ENCODE peak calls at places on chromosomes 12 and 14, in five cellular contexts. I is K562, P is upper lobe of left lung, Z is GM12878, A is A549. B is an unnamed sample.

GRCh38 chr14:74941676-74942097 is 13.7 kb downstream of the PGF start:
- ATAC-seq in A (no peak), P (peak; percentile 57), I (peak; percentile 65), Z (peak; percentile 68), B (peak; percentile 34)

GRCh38 chr12:122866950-122867607 is 28.8 kb downstream of the VPS37B start:
- ATAC-seq in Z (no peak), P (no peak), I (no peak), A (no peak), B (no peak)

GRCh38 chr12:67758119-67758873 is 109.8 kb downstream of the DYRK2 start:
- ATAC-seq in A (no peak), Z (peak; percentile 99), P (no peak), I (no peak), B (no peak)

GRCh38 chr12:93098077-93098476 is 169.0 kb upstream of the EEA1 start:
- ATAC-seq in I (peak; percentile 87), A (peak; percentile 53), P (peak; percentile 79), Z (peak; percentile 80), B (no peak)

GRCh38 chr14:95157987-95158712 is 821 bp upstream of the DICER1 start:
- ATAC-seq in P (no peak), Z (peak; percentile 58), A (peak; percentile 68), I (peak; percentile 6), B (no peak)

GRCh38 chr12:10669533-10669932 is 4.3 kb downstream of the STYK1 start:
- ATAC-seq in P (no peak), Z (no peak), A (no peak), I (no peak), B (no peak)

GRCh38 chr14:71487449-71487848 is 444.8 kb upstream of the RGS6 start:
- ATAC-seq in P (no peak), A (no peak), Z (peak; percentile 67), I (no peak), B (no peak)

GRCh38 chr14:96960598-96961116 is 163.5 kb downstream of the VRK1 start:
- ATAC-seq in Z (no peak), P (no peak), I (no peak), A (no peak), B (no peak)

GRCh38 chr12:48194780-48195179 is 8.3 kb downstream of the OR10AD1 start:
- ATAC-seq in A (no peak), I (no peak), Z (no peak), P (no peak), B (no peak)
- TF ChIP-seq EP300 in A (no peak), I (no peak), Z (no peak), P (no peak), B (no peak)

GRCh38 chr14:68965261-68965761 is 13.8 kb downstream of the ACTN1 start:
- ATAC-seq in P (no peak), A (no peak), I (no peak), Z (no peak), B (no peak)
- H3K4me1 ChIP-seq in P (peaks cover 46% of the 10 kb centered on the region), A (peaks cover 99% of the 10 kb centered on the region), I (peaks cover 12% of the 10 kb centered on the region), Z (no peaks in the 10 kb centered on the region), B (peaks cover 100% of the 10 kb centered on the region)

DNA sequence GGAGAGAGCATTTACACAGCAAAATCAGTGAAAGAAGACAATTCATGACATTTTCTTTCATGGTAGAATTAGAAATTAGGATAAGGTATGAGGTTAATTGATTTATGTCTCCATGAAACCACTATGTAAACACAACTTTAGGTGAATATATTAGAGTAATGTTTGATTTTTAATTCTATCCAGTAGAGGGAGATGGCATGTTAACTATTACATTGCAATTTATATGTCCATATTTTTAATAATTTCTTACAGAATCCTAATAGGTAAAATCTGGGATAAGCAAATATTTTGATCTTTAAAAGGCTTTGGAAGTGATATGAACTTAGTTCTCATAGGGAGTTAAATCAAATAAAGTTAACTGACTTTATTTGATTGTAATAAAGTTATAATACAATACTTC is 373.4 kb upstream of the PDE3A start:
- ATAC-seq in I (no peak), P (no peak), A (no peak), Z (no peak), B (no peak)
- TF ChIP-seq CTCF in I (no peak), P (no peak), A (peak; percentile 26), Z (no peak), B (peak; percentile 7)

DNA sequence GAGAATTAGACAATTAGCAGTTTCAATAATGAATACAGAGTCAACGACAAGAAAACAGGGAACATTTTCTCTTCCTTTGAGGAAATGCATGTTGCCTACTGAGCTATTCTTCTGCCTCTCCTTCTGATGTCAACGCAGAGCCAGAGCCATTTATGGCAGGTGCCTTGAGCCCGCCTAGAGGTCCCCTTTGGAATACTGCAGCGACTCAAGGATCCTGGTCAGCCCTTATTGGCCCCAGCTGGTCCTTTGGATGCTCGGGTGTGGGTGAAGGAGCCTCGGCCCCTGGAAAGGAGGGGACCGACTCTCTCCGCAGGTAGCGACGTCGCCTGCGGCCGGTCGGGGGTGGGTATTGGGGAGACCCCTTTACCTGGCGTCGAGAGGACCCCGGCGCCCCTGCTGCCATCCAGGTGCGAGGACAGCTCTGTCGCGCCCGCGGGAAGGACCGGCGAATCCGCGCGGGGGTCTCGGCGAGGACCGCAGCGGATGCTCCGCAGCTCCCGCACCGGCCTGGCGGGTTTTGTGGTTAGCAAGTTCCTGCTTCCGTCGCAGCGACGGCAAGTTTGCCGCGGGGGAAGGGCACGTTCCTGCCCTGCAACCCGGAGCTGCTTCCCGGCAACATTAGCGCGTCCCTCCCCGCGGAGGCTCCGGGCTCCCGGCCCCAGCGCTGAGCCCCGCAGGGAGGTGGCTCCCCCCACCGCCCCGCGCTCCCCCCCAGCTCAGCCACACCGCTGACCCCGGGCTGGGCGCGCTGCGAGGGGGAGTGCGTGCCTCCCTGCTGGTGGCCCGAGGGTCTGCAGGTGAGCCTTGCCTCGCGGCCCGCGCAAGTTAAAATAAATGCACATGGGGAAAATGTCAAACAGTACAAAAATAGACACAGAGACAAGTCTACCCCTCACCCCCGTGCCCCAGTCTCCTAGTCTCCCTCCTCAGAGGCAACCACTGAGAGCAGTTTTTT is at the start of gene MANSC1:
- ATAC-seq in P (peak; percentile 87), A (peak; percentile 93), I (peak; percentile 86), Z (peak; percentile 88), B (peak; percentile 89)
- TF ChIP-seq EP300 in P (no peak), A (no peak), I (no peak), Z (no peak), B (no peak)

DNA sequence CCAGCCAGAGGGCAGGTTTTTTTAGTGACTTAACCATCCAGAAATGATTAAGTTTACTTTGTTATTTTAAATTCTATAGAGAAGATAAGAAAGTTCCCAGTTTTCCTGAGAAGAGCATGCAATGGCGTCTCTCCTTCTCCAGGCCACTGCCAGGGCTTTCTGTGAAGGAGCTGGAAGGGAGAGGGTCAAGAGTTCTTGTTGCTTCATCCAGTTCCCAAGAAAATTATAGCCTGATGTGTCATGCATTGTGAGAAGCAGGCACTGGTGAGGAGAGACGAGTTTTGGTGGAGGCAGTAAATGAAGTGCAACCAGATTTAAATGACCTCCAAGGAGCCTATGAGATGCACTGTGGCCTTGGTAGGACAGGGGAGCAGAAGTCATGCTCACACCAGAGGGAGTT is 14.2 kb downstream of the ELK3 start:
- ATAC-seq in Z (peak; percentile 16), P (no peak), A (peak; percentile 61), I (no peak), B (no peak)
- H3K4me1 ChIP-seq in Z (peaks cover 28% of the 10 kb centered on the region), P (peaks cover 60% of the 10 kb centered on the region), A (peaks cover 16% of the 10 kb centered on the region), I (no peaks in the 10 kb centered on the region), B (peaks cover 59% of the 10 kb centered on the region)